ENCODE peak calls at places on chromosomes 12 and 14, in eight cellular contexts. K is LoVo, Z is skeletal muscle cell, B is NCI-H1092 treated with DMSO at 0.1 percent for 48 hours, S is myocyte, H is endodermal cell, U is hepatic stellate cell, X is occipital lobe. F is an unnamed sample.

GRCh38 chr14:94572637-94573303 is 8.5 kb upstream of the SERPINA5 start:
- DNase-seq in K (no peak), Z (no peak), H (no peak), S (no peak), U (no peak), X (no peak), B (no peak), F (no peak)

GRCh38 chr12:45615268-45615667 is 114.2 kb upstream of the ARID2 start:
- DNase-seq in X (no peak), H (no peak), B (peak), U (peak), K (no peak), Z (peak), S (peak), F (peak)

GRCh38 chr12:88453323-88453722 is 126.9 kb downstream of the KITLG start:
- DNase-seq in S (no peak), X (no peak), K (no peak), H (no peak), U (no peak), Z (peak), B (no peak), F (no peak)

GRCh38 chr12:49950310-49951251 is at the start of gene AQP2:
- DNase-seq in Z (no peak), S (no peak), X (no peak), U (no peak), B (no peak), H (peak), K (no peak), F (no peak)

GRCh38 chr14:28756896-28757570 is 9.6 kb upstream of the FOXG1 start:
- DNase-seq in H (peak), U (peak), X (no peak), B (no peak), K (peak), S (peak), Z (no peak), F (peak)

GRCh38 chr14:51621654-51622053 is 30.1 kb upstream of the FRMD6 start:
- DNase-seq in Z (no peak), K (no peak), H (no peak), S (no peak), B (no peak), U (no peak), X (no peak), F (no peak)

GRCh38 chr14:65620195-65620594 is 207.7 kb downstream of the FUT8 start:
- DNase-seq in H (no peak), S (no peak), X (no peak), Z (no peak), K (no peak), U (no peak), B (no peak), F (no peak)

GRCh38 chr12:56119361-56119796 is 1.3 kb downstream of the ZC3H10 start:
- DNase-seq in H (peak), Z (peak), B (peak), K (peak), X (peak), S (peak), U (peak), F (peak)

GRCh38 chr12:82415402-82415801 is 57.1 kb downstream of the METTL25 start:
- DNase-seq in S (peak), X (no peak), Z (no peak), K (no peak), U (peak), H (no peak), B (no peak), F (peak)

GRCh38 chr14:52007637-52008036 is 18.3 kb downstream of the RTRAF start:
- DNase-seq in B (no peak), H (no peak), S (no peak), K (no peak), Z (no peak), X (no peak), U (no peak), F (no peak)

GRCh38 chr14:40452674-40453073 is 1020.4 kb upstream of the FBXO33 start:
- DNase-seq in S (no peak), Z (no peak), K (no peak), U (no peak), X (no peak), B (no peak), H (no peak), F (no peak)

GRCh38 chr12:105764216-105764835 is 374.4 kb downstream of the NUAK1 start:
- DNase-seq in U (no peak), B (no peak), H (no peak), K (no peak), S (no peak), Z (no peak), X (no peak), F (no peak)

GRCh38 chr14:69133206-69134125 is 19.5 kb downstream of the DCAF5 start:
- DNase-seq in U (peak), B (no peak), Z (peak), H (no peak), K (peak), S (peak), X (no peak), F (peak)

GRCh38 chr14:104353921-104354701 is 215.7 kb downstream of the KIF26A start:
- DNase-seq in K (no peak), Z (no peak), S (no peak), U (no peak), H (peak), B (peak), X (no peak), F (no peak)

GRCh38 chr12:102814691-102815367 is 102.2 kb downstream of the PAH start:
- DNase-seq in K (no peak), U (no peak), H (no peak), Z (no peak), S (no peak), X (no peak), B (no peak), F (no peak)

GRCh38 chr12:99946131-99946530 is 38.6 kb downstream of the ANKS1B start:
- DNase-seq in B (no peak), K (no peak), U (no peak), S (no peak), X (no peak), Z (no peak), H (no peak), F (no peak)

GRCh38 chr12:130715996-130716917 is at the start of gene RIMBP2:
- DNase-seq in S (no peak), Z (peak), H (peak), X (peak), B (peak), U (no peak), K (no peak), F (peak)

GRCh38 chr12:120358412-120359158 is 10.4 kb downstream of the MSI1 start:
- DNase-seq in X (no peak), B (no peak), U (no peak), K (no peak), H (peak), Z (no peak), S (no peak), F (no peak)

GRCh38 chr14:20631023-20631820 is 10.3 kb downstream of the OR6S1 start:
- DNase-seq in X (no peak), B (peak), S (peak), Z (no peak), H (peak), U (no peak), K (peak), F (peak)

F was measured in mammary epithelial cell.